ENCODE peak calls at places on chromosomes 2 and 18, in six cellular contexts. F, Q, L, J, G and N are unnamed samples.

GRCh38 chr2:192183296-192183695 is 11.4 kb downstream of the TMEFF2 start:
- DNase-seq in F (no peak), Q (no peak), L (no peak), J (no peak), G (no peak), N (no peak)

GRCh38 chr18:6661692-6662415 is 67.7 kb upstream of the ARHGAP28 start:
- DNase-seq in F (no peak), Q (no peak), L (no peak), J (no peak), G (no peak), N (no peak)

GRCh38 chr2:62439425-62439824 is 66.6 kb downstream of the TMEM17 start:
- DNase-seq in F (no peak), Q (no peak), L (no peak), J (no peak), G (no peak), N (no peak)

GRCh38 chr2:165872101-165872791 is 78.2 kb upstream of the GALNT3 start:
- DNase-seq in F (no peak), Q (no peak), L (no peak), J (peak; percentile 8), G (no peak), N (no peak)

GRCh38 chr18:36255072-36255708 is 42.3 kb upstream of the FHOD3 start:
- DNase-seq in F (no peak), Q (peak; percentile 25), L (no peak), J (no peak), G (peak; percentile 36), N (no peak)

GRCh38 chr2:105417789-105418475 is 19.1 kb upstream of the FHL2 start:
- DNase-seq in F (no peak), Q (no peak), L (peak; percentile 54), J (peak; percentile 56), G (no peak), N (no peak)

GRCh38 chr2:223959688-223960087 is 2.4 kb downstream of the MRPL44 start:
- DNase-seq in F (no peak), Q (no peak), L (no peak), J (peak; percentile 14), G (no peak), N (no peak)

GRCh38 chr2:280655-281110 is 7.2 kb downstream of the ALKAL2 start:
- DNase-seq in F (no peak), Q (no peak), L (no peak), J (no peak), G (no peak), N (no peak)

GRCh38 chr2:73926493-73927327 is at the start of gene DGUOK:
- DNase-seq in F (peak; percentile 92), Q (peak; percentile 98), L (peak; percentile 99), J (peak; percentile 100), G (peak; percentile 95), N (peak; percentile 100)

GRCh38 chr2:73925853-73926492 is 707 bp upstream of the DGUOK start:
- DNase-seq in F (peak; percentile 19), Q (no peak), L (peak; percentile 90), J (no peak), G (no peak), N (no peak)

GRCh38 chr2:73925033-73925704 is 1.5 kb upstream of the DGUOK start:
- DNase-seq in F (no peak), Q (no peak), L (no peak), J (no peak), G (no peak), N (peak; percentile 69)

GRCh38 chr2:73928995-73929394 is 2.3 kb downstream of the DGUOK start:
- DNase-seq in F (no peak), Q (no peak), L (no peak), J (no peak), G (no peak), N (no peak)

DNA sequence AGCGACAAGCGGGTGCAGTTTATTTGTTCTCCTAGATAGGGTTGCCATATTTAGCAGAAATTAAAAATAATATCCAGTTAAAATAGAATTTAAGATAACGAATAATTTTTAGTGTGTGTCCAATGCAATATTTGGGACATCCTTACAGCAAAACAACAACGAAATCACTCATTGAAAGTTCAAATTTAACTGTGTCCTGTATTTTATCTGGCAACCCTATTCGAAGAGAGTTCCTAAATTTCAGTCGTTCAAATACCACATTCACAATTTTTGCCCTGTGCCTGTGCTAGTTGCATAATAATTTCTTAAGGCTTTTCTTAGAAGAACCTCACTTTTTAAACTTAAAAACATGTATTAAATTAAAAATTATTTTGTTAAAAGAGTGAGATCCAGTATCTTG is 664 bp downstream of the DGUOK start:
- DNase-seq in F (no peak), Q (no peak), L (no peak), J (no peak), G (no peak), N (no peak)
- H2AFZ ChIP-seq in F (no peak overlapping the region), Q (no peak overlapping the region), L (no peak overlapping the region), J (no peak overlapping the region), G (no peak overlapping the region), N (no peak overlapping the region)

DNA sequence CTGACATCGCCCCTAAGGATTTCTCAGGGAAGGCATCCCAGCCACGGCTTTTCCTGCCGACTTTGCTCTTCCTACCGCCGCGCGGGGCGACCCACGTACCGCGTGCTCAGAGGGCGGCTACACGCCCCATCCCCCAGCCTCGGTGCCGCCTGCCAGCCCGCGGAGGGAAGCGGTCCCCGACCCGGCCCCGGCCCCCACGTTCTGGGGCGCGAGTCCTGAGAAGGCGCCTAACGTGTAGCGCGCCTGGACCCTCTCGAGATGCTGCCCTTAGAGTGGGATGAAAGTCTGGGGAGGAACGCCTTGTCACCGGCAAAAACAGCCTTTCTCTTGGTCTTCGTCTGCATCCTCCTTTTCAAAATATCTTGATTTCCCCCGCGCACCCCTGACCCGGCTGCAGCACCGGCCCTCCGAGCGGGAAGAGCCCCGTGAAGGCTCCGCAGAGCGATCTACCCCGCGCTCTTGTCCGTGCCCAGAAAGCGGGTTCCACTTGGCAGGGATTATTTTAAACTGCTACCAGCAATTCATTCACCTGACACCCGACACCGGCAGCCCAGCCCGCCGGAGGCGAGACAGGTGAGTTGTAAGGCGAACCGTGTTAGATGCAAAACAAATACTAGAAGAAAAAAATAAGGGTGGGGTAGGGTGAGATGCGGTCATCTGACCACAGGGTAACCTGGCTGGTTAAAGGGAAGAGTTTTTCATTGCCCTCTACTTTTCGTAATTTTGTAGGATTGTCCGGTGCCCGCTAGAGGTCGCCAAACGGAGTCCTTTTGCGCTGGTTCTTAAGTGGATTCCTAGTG is 852 bp upstream of the KCNG3 start:
- DNase-seq in F (peak; percentile 85), Q (peak; percentile 85), L (peak; percentile 87), J (peak; percentile 75), G (peak; percentile 80), N (peak; percentile 90)
- H3K9ac ChIP-seq in F (peak overlapping the region; percentile 54), Q (no peak overlapping the region), L (no peak overlapping the region), J (no peak overlapping the region), G (peak overlapping the region; percentile 79), N (peak overlapping the region; percentile 63)

DNA sequence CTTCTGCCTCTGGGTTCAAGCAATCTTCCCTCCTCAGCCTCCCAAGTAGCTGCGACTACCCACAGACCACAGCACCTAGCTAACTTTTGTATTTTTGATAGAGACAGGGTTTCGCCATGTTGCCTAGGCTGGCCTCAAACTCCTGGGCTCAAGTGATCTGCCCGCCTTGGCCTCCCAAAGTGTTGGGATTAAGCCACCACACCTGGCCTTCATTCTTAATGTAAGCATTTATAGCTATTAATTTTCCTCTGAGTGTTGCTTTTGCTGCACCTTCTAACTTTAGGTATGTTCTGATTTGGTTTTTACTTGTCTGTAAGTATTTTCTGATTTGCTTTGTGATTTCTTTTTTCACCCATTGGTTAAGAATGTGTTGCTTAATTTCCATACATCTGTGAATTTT is 29.7 kb downstream of the CHMP3 start:
- DNase-seq in F (no peak), Q (no peak), L (no peak), J (no peak), G (no peak), N (no peak)
- H3K9me3 ChIP-seq in F (peaks cover 4% of the 10 kb centered on the region), Q (peaks cover 8% of the 10 kb centered on the region), L (peaks cover 6% of the 10 kb centered on the region), J (peaks cover 3% of the 10 kb centered on the region), G (peaks cover 2% of the 10 kb centered on the region), N (peaks cover 6% of the 10 kb centered on the region)

DNA sequence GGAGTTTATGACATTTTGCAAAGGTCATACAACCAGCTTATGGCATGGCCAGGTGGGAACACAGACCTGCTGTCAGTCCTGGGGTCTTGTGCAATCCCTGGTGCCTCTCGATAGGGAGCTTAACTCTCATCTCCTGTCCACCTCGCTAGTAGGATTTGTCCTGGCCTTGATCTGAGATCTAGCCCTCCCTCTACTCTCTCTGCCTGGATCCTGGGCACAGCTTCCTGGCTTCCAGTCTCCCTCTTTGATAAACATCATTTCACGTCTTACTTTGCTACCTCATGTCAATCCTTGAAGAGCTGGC is 13.8 kb downstream of the GALR1 start:
- DNase-seq in F (no peak), Q (no peak), L (no peak), J (no peak), G (no peak), N (no peak)
- H2AFZ ChIP-seq in F (no peak overlapping the region), Q (no peak overlapping the region), L (no peak overlapping the region), J (no peak overlapping the region), G (no peak overlapping the region), N (no peak overlapping the region)